ENCODE peak calls at places on chromosomes 2 and 18, in six cellular contexts. W is stomach, H is breast epithelium, C is HCT116, K is HepG2, E is transverse colon. G is an unnamed sample. For H3K4me1, the result is how much of the 10 kb centered on the place peaks cover.

GRCh38 chr2:239830718-239831271 is 194.3 kb downstream of the NDUFA10 start:
- DNase-seq in H (peak), K (no peak), W (peak), E (no peak), C (no peak), G (no peak)

GRCh38 chr2:47644351-47644750 is 138.6 kb upstream of the MSH6 start:
- DNase-seq in H (no peak), W (no peak), K (no peak), C (no peak), E (no peak), G (no peak)

GRCh38 chr2:28649481-28650260 is 102.0 kb upstream of the PPP1CB start:
- DNase-seq in H (no peak), W (no peak), C (peak), E (no peak), K (peak), G (no peak)

GRCh38 chr2:64203131-64204005 is 59.1 kb upstream of the PELI1 start:
- DNase-seq in C (no peak), K (no peak), E (no peak), H (no peak), W (no peak), G (no peak)

GRCh38 chr2:207504513-207505171 is 25.1 kb upstream of the CREB1 start:
- DNase-seq in C (no peak), H (no peak), W (no peak), E (no peak), K (no peak), G (no peak)

GRCh38 chr2:149394864-149395263 is 64.5 kb downstream of the LYPD6 start:
- DNase-seq in C (no peak), E (no peak), W (no peak), H (no peak), K (no peak), G (no peak)

GRCh38 chr2:73268368-73268830 is 15.9 kb downstream of the FBXO41 start:
- DNase-seq in C (no peak), W (no peak), H (no peak), K (no peak), E (no peak), G (no peak)

GRCh38 chr2:138391956-138392355 is 109.6 kb upstream of the SPOPL start:
- DNase-seq in W (no peak), C (no peak), E (no peak), H (no peak), K (no peak), G (no peak)

GRCh38 chr2:240611601-240612210 is 13.6 kb upstream of the GPR35 start:
- DNase-seq in W (no peak), C (no peak), K (no peak), H (no peak), E (no peak), G (peak)

GRCh38 chr2:130252880-130253645 is 54.8 kb upstream of the TUBA3E start:
- DNase-seq in W (no peak), H (no peak), K (no peak), C (no peak), E (peak), G (no peak)

GRCh38 chr2:149040451-149040850 is 2.0 kb downstream of the LYPD6B start:
- DNase-seq in C (peak), H (no peak), W (no peak), E (peak), K (peak), G (peak)

GRCh38 chr18:63161032-63161727 is 158.4 kb downstream of the BCL2 start:
- DNase-seq in W (no peak), K (no peak), E (no peak), C (no peak), H (no peak), G (no peak)

GRCh38 chr2:42252464-42252863 is 83.3 kb downstream of the EML4 start:
- DNase-seq in K (no peak), W (no peak), E (no peak), C (no peak), H (no peak), G (no peak)

GRCh38 chr18:70334728-70335329 is 46.0 kb downstream of the SOCS6 start:
- DNase-seq in K (peak), E (no peak), W (no peak), H (no peak), C (no peak), G (no peak)

GRCh38 chr2:62604336-62604735 is 98.3 kb upstream of the TMEM17 start:
- DNase-seq in H (no peak), E (no peak), W (no peak), C (no peak), K (no peak), G (no peak)

GRCh38 chr2:197145471-197146056 is 165.0 kb downstream of the ANKRD44 start:
- DNase-seq in W (no peak), K (no peak), C (no peak), E (peak), H (no peak), G (no peak)

GRCh38 chr18:54296017-54296416 is 26.7 kb downstream of the POLI start:
- DNase-seq in C (no peak), E (no peak), K (no peak), H (no peak), W (no peak), G (no peak)

GRCh38 chr18:2168022-2168421 is 403.3 kb downstream of the METTL4 start:
- DNase-seq in C (no peak), W (no peak), K (no peak), H (no peak), E (no peak), G (no peak)

GRCh38 chr2:102076512-102076911 is 66.0 kb upstream of the IL1R1 start:
- DNase-seq in K (no peak), H (no peak), C (no peak), E (no peak), W (no peak), G (no peak)

GRCh38 chr18:44564922-44565321 is 115.8 kb upstream of the SETBP1 start:
- DNase-seq in E (no peak), K (no peak), H (no peak), W (no peak), C (no peak), G (no peak)

GRCh38 chr2:16950436-16950835 is 284.8 kb upstream of the CYRIA start:
- DNase-seq in H (no peak), C (no peak), K (no peak), W (no peak), E (no peak), G (no peak)

GRCh38 chr2:96161785-96162367 is 16.6 kb upstream of the DUSP2 start:
- DNase-seq in K (no peak), E (no peak), W (no peak), H (no peak), C (no peak), G (no peak)

GRCh38 chr2:65435625-65436168 is 3.3 kb upstream of the SPRED2 start:
- DNase-seq in W (peak), E (peak), H (peak), C (peak), K (peak), G (peak)

GRCh38 chr2:109210431-109211200 is 81.6 kb downstream of the SH3RF3 start:
- DNase-seq in E (no peak), C (no peak), K (no peak), W (no peak), H (no peak), G (no peak)

GRCh38 chr2:121748202-121748601 is 7.2 kb upstream of the TSN start:
- DNase-seq in C (peak), H (no peak), K (peak), E (no peak), W (no peak), G (no peak)

GRCh38 chr2:224796695-224797305 is 80.6 kb upstream of the CCDC195 start:
- DNase-seq in C (no peak), E (no peak), H (no peak), W (no peak), K (no peak), G (no peak)

GRCh38 chr2:233092446-233093438 is 32.6 kb downstream of the INPP5D start:
- DNase-seq in H (peak), C (no peak), E (no peak), W (no peak), K (no peak), G (no peak)

GRCh38 chr2:31221549-31221948 is 4.2 kb upstream of the CAPN14 start:
- DNase-seq in H (no peak), K (no peak), W (no peak), E (no peak), C (no peak), G (no peak)

GRCh38 chr2:24021122-24021998 is 11.5 kb downstream of the MFSD2B start:
- DNase-seq in C (no peak), K (peak), W (peak), H (no peak), E (peak), G (no peak)

GRCh38 chr18:58359226-58360019 is 269.5 kb downstream of the ALPK2 start:
- DNase-seq in K (no peak), C (no peak), E (no peak), W (no peak), H (no peak), G (no peak)

GRCh38 chr2:16216555-16216938 is 276.2 kb downstream of the MYCN start:
- DNase-seq in C (no peak), H (no peak), K (no peak), W (no peak), E (no peak), G (no peak)

GRCh38 chr2:231807020-231807419 is 20.8 kb downstream of the COPS7B start:
- DNase-seq in H (no peak), K (no peak), W (no peak), E (no peak), C (no peak), G (no peak)

GRCh38 chr2:165601866-165602636 is 132.6 kb downstream of the CSRNP3 start:
- DNase-seq in H (no peak), W (no peak), E (no peak), C (no peak), K (no peak), G (no peak)

GRCh38 chr18:697012-697411 is 15.4 kb downstream of the ENOSF1 start:
- DNase-seq in K (no peak), E (no peak), C (no peak), W (no peak), H (no peak), G (no peak)

GRCh38 chr2:1887915-1888314 is 143.6 kb upstream of the PXDN start:
- DNase-seq in E (no peak), H (no peak), K (no peak), W (no peak), C (peak), G (no peak)

GRCh38 chr2:135651717-135652116 is 89.9 kb upstream of the UBXN4 start:
- DNase-seq in K (no peak), C (no peak), H (no peak), E (no peak), W (no peak), G (no peak)

GRCh38 chr2:203999844-204000243 is 63.3 kb downstream of the ICOS start:
- DNase-seq in C (no peak), E (no peak), K (no peak), H (no peak), W (no peak), G (no peak)

GRCh38 chr2:66853585-66853984 is 418.7 kb downstream of the MEIS1 start:
- DNase-seq in E (peak), W (no peak), K (no peak), H (no peak), C (no peak), G (no peak)

GRCh38 chr2:61145990-61146389 is 16.0 kb upstream of the C2orf74 start:
- DNase-seq in W (no peak), H (no peak), E (no peak), C (no peak), K (no peak), G (no peak)

GRCh38 chr2:61138859-61139258 is 23.1 kb upstream of the C2orf74 start:
- DNase-seq in C (no peak), H (no peak), K (no peak), W (no peak), E (no peak), G (no peak)

GRCh38 chr2:61141151-61141550 is 20.8 kb upstream of the C2orf74 start:
- DNase-seq in C (no peak), W (no peak), H (no peak), K (no peak), E (no peak), G (no peak)

GRCh38 chr2:61149074-61149473 is 12.9 kb upstream of the C2orf74 start:
- DNase-seq in K (no peak), C (no peak), E (no peak), W (no peak), H (no peak), G (no peak)

DNA sequence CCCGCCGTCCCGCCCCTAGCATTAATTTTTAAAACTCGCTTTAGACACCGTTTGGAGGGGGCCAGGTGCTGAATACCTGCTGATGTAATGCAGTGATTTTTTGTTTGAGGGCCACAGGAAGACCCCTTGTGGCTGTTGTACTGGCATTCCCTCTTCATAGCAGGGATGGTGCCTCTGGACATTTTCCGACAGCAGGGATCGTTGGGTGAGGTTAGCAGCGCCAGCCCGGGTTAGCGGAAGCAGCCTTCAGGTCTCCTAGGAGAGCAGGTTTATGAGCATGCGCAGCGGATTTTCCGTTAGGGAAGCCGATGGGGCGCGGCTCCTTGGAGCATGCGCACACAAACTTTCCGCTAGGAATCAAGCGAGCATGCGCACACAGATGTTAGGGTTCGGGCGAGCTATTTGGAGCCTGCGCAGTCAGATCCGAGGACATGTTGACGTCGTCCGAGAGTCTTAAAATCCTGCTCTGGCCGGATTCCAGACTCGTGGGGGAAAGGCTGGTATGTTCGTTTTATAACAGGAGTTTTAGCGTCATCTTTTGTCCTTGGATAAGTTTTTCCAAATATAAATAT is 17.2 kb upstream of the C2orf74 start:
- DNase-seq in C (no peak), H (peak), W (peak), K (peak), E (peak), G (peak)
- H3K4me3 ChIP-seq in C (no peak), H (peak), W (peak), K (peak), E (peak), G (peak)

GRCh38 chr2:74503506-74504475 is 3.7 kb downstream of the PCGF1 start:
- DNase-seq in W (peak), H (no peak), K (no peak), C (no peak), E (no peak), G (peak)

GRCh38 chr2:74504591-74504990 is 2.9 kb downstream of the PCGF1 start:
- DNase-seq in W (no peak), E (no peak), H (no peak), K (no peak), C (no peak), G (no peak)

GRCh38 chr2:74501335-74502071 is 2.1 kb upstream of the LBX2 start:
- DNase-seq in E (no peak), K (peak), H (no peak), C (no peak), W (no peak), G (no peak)

GRCh38 chr2:74502147-74502719 is 2.8 kb upstream of the LBX2 start:
- DNase-seq in C (no peak), W (peak), H (no peak), K (peak), E (peak), G (no peak)

DNA sequence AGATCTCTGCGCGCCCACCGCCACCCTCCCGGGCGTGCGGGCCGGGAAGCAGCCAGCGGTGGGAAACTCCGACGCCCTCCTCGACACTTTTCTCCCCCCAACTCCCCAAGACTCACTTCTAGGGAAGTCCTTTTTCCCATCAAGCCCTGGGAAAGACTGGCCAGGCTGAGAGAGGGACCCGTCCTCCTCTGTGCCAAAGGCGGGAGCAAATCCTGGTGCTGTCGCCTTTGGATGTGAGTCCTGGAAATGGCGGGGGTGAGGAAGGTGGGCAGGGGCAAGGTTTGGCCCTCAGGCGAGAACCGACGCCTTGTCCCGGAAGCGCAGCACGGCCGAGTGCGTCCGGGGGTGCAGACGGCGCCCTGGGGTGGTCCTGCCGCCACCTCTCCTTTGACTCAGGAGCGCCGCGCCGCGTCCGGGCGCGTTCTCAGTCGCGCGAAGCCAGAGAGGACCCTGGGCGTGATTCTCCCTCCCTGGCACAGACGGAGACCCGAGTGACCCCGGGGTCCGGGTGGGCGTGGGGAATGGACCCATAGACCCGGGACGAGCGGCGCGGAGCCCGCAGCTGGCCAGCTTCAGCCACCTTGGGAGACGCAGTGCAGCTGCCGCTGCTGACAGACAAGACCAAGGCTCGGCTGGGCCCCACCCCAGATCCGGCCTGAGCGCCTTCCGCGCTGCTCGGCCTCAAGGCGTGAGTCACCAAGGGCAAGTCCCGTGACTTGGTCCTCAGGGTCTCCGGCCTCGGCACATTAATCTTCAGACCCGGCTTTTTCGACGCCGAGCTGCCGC is 3.5 kb upstream of the LBX2 start:
- DNase-seq in H (no peak), K (peak), W (peak), E (peak), C (peak), G (peak)
- H3K4me1 ChIP-seq in H (under half), K (half or more), W (half or more), E (under half), C (half or more), G (half or more)

GRCh38 chr2:218367415-218368149 is 10.9 kb downstream of the CATIP start:
- DNase-seq in C (peak), H (peak), E (peak), W (peak), K (no peak), G (peak)
- TF ChIP-seq POLR2AphosphoS5 in C (peak), H (peak), E (peak), W (peak), K (no peak), G (peak)

DNA sequence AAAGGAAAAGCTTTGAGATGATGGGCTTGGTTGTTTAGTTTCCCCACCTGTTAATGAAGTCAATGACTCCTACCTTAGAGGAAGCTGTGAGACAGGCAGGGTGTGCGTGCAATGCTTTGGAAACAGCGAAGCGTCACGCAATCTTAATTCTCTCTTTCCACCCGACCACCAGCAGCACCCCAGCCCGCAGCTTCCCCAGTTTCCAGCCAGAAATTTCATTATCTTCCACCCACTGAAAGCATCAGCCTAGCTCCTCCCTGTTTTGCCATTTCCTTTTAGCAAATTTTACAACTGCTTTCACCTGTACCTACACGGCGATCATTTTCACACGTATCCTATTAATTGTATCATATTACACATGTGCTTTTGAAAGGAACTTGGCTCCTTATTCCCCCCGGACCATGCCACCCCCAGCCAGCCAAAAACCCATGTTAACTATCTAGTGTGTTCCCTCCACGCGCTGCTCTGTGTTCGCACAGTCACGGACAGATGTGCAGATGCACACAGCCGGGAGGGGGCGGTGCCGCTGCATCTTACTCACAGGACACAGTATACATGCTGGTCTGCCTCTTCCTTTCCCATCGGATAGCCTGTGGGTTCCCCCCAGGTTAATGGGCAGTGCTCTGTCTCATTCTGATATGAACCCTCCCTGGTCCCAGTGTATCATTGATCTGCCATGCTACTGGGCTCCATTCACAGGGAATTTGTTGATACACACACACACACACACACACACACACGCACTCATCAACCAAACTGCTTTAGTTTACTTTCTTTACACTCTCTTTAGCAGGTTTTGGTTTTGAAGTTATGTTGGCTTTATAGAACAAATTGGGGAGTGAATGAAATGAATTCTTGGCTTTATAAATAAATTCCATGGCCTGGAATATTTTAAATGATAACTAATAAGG is 22.4 kb downstream of the CYP27C1 start:
- DNase-seq in H (no peak), W (peak), K (peak), C (peak), E (peak), G (peak)
- H3K4me3 ChIP-seq in H (no peak), W (no peak), K (peak), C (peak), E (no peak), G (no peak)